ENCODE peak calls at places on chromosomes 12 and 14, in ten cellular contexts. J, R, E, C, Y, A, F, O, M and U are unnamed samples.
A peak's percentile ranks its signal among the peaks of the same experiment; 100 is the strongest.

GRCh38 chr14:69650948-69651369 is 39.6 kb downstream of the SUSD6 start:
- DNase-seq in J (no peak), R (no peak), E (no peak), C (no peak), Y (no peak), A (peak; percentile 64), F (peak; percentile 44), O (no peak), M (peak; percentile 47), U (no peak)

GRCh38 chr14:68810173-68811153 is 17.6 kb upstream of the ZFP36L1 start:
- DNase-seq in J (no peak), R (no peak), E (no peak), C (no peak), Y (no peak), A (no peak), F (no peak), O (no peak), M (no peak), U (no peak)

GRCh38 chr12:29053567-29053966 is 95.5 kb upstream of the FAR2 start:
- DNase-seq in J (no peak), R (no peak), E (no peak), C (no peak), Y (no peak), A (no peak), F (peak; percentile 13), O (no peak), M (no peak), U (peak; percentile 26)

GRCh38 chr14:84527706-84528105 is 1002.2 kb upstream of the FLRT2 start:
- DNase-seq in J (no peak), R (no peak), E (no peak), C (peak; percentile 62), Y (no peak), A (no peak), F (no peak), O (no peak), M (no peak), U (no peak)

GRCh38 chr12:31322651-31323248 is 3.2 kb downstream of the SINHCAF start:
- DNase-seq in J (no peak), R (no peak), E (no peak), C (no peak), Y (no peak), A (peak; percentile 52), F (peak; percentile 36), O (peak; percentile 24), M (no peak), U (no peak)

GRCh38 chr14:36844443-36844842 is 182.8 kb downstream of the PAX9 start:
- DNase-seq in J (no peak), R (no peak), E (no peak), C (no peak), Y (no peak), A (no peak), F (no peak), O (no peak), M (no peak), U (no peak)

GRCh38 chr14:67461341-67461985 is 27.1 kb downstream of the TMEM229B start:
- DNase-seq in J (no peak), R (no peak), E (peak; percentile 60), C (no peak), Y (no peak), A (no peak), F (no peak), O (no peak), M (no peak), U (no peak)

GRCh38 chr12:100820314-100820713 is 25.7 kb downstream of the ANO4 start:
- DNase-seq in J (peak; percentile 24), R (no peak), E (peak; percentile 22), C (no peak), Y (no peak), A (no peak), F (no peak), O (no peak), M (no peak), U (no peak)

GRCh38 chr14:37150414-37150813 is 22.0 kb downstream of the SLC25A21 start:
- DNase-seq in J (peak; percentile 11), R (no peak), E (peak; percentile 69), C (peak; percentile 7), Y (no peak), A (peak; percentile 58), F (peak; percentile 50), O (peak; percentile 44), M (no peak), U (no peak)

GRCh38 chr12:47190271-47190750 is 110.6 kb upstream of the AMIGO2 start:
- DNase-seq in J (peak; percentile 18), R (no peak), E (peak; percentile 53), C (no peak), Y (no peak), A (no peak), F (peak; percentile 37), O (peak; percentile 24), M (no peak), U (no peak)

GRCh38 chr14:68282479-68283377 is 463.1 kb downstream of the RAD51B start:
- DNase-seq in J (no peak), R (no peak), E (no peak), C (no peak), Y (no peak), A (no peak), F (no peak), O (no peak), M (peak; percentile 53), U (peak; percentile 41)

GRCh38 chr12:39355841-39356240 is 87.1 kb downstream of the KIF21A start:
- DNase-seq in J (no peak), R (no peak), E (no peak), C (no peak), Y (no peak), A (no peak), F (no peak), O (no peak), M (no peak), U (no peak)